ENCODE peak calls at places on chromosomes 6 and 20, in seven cellular contexts. C, Z, Y, E, I, A and X are unnamed samples.

GRCh38 chr6:75206338-75207210 is 721 bp upstream of the COL12A1 start:
- DNase-seq in C (peak; percentile 43), E (peak; percentile 64), Z (peak; percentile 67), Y (no peak), I (no peak), A (peak; percentile 55), X (no peak)

GRCh38 chr6:107832146-107833056 is 8.3 kb upstream of the SCML4 start:
- DNase-seq in Z (no peak), C (no peak), A (no peak), E (no peak), I (no peak), Y (no peak), X (no peak)

GRCh38 chr6:160792711-160793110 is 90.7 kb downstream of the PLG start:
- DNase-seq in E (no peak), Y (peak; percentile 28), A (no peak), Z (no peak), C (no peak), I (no peak), X (peak; percentile 27)

GRCh38 chr20:33947709-33948295 is 45.9 kb upstream of the RALY start:
- DNase-seq in E (no peak), Z (peak; percentile 71), Y (peak; percentile 51), A (peak; percentile 42), C (peak; percentile 49), I (peak; percentile 65), X (peak; percentile 62)

GRCh38 chr20:54879393-54879792 is 404.0 kb downstream of the DOK5 start:
- DNase-seq in C (no peak), E (no peak), Z (no peak), Y (no peak), I (no peak), A (no peak), X (no peak)

GRCh38 chr6:108497883-108498282 is 62.8 kb upstream of the FOXO3 start:
- DNase-seq in Y (peak; percentile 52), Z (peak; percentile 59), E (no peak), I (peak; percentile 57), C (peak; percentile 72), A (peak; percentile 80), X (peak; percentile 53)

GRCh38 chr20:45917790-45918141 is 5.8 kb upstream of the PLTP start:
- DNase-seq in I (no peak), A (peak; percentile 60), E (no peak), C (peak; percentile 78), Z (peak; percentile 95), Y (no peak), X (no peak)

GRCh38 chr6:106477790-106478189 is 117.3 kb downstream of the CRYBG1 start:
- DNase-seq in Z (no peak), C (no peak), E (no peak), Y (no peak), I (no peak), A (no peak), X (peak; percentile 66)

GRCh38 chr6:17096076-17096475 is 5.8 kb upstream of the STMND1 start:
- DNase-seq in I (no peak), A (peak; percentile 27), Y (no peak), C (no peak), Z (no peak), E (no peak), X (no peak)

GRCh38 chr6:157438611-157439109 is 57.7 kb downstream of the ZDHHC14 start:
- DNase-seq in Y (no peak), I (no peak), A (peak; percentile 30), Z (no peak), E (no peak), C (peak; percentile 68), X (no peak)

GRCh38 chr6:15079288-15079817 is 166.5 kb upstream of the JARID2 start:
- DNase-seq in C (no peak), Y (no peak), I (no peak), A (no peak), E (no peak), Z (no peak), X (no peak)

GRCh38 chr6:111861321-111861938 is 11.8 kb downstream of the FYN start:
- DNase-seq in C (no peak), I (no peak), A (no peak), E (no peak), Y (no peak), Z (no peak), X (no peak)

GRCh38 chr6:160088069-160088773 is 33.4 kb upstream of the SLC22A1 start:
- DNase-seq in Y (peak; percentile 72), E (no peak), Z (peak; percentile 95), I (no peak), A (peak; percentile 85), C (peak; percentile 88), X (peak; percentile 76)

GRCh38 chr6:125904871-125905270 is 51.7 kb upstream of the HINT3 start:
- DNase-seq in A (peak; percentile 40), I (no peak), Z (peak; percentile 96), E (no peak), C (no peak), Y (peak; percentile 97), X (peak; percentile 96)

GRCh38 chr20:35260426-35260825 is 17.5 kb downstream of the MMP24OS start:
- DNase-seq in Y (no peak), A (no peak), E (no peak), C (no peak), I (no peak), Z (no peak), X (no peak)

GRCh38 chr20:4303136-4303535 is 287.8 kb upstream of the RNF24 start:
- DNase-seq in A (no peak), C (no peak), E (no peak), Z (no peak), I (no peak), Y (no peak), X (no peak)

GRCh38 chr6:13004610-13005009 is 288.0 kb downstream of the PHACTR1 start:
- DNase-seq in E (no peak), Z (no peak), I (no peak), C (peak; percentile 32), Y (no peak), A (no peak), X (no peak)

GRCh38 chr6:3026811-3027626 is 27.3 kb downstream of the NQO2 start:
- DNase-seq in A (no peak), E (no peak), Y (no peak), Z (peak; percentile 3), C (no peak), I (peak; percentile 88), X (no peak)

DNA sequence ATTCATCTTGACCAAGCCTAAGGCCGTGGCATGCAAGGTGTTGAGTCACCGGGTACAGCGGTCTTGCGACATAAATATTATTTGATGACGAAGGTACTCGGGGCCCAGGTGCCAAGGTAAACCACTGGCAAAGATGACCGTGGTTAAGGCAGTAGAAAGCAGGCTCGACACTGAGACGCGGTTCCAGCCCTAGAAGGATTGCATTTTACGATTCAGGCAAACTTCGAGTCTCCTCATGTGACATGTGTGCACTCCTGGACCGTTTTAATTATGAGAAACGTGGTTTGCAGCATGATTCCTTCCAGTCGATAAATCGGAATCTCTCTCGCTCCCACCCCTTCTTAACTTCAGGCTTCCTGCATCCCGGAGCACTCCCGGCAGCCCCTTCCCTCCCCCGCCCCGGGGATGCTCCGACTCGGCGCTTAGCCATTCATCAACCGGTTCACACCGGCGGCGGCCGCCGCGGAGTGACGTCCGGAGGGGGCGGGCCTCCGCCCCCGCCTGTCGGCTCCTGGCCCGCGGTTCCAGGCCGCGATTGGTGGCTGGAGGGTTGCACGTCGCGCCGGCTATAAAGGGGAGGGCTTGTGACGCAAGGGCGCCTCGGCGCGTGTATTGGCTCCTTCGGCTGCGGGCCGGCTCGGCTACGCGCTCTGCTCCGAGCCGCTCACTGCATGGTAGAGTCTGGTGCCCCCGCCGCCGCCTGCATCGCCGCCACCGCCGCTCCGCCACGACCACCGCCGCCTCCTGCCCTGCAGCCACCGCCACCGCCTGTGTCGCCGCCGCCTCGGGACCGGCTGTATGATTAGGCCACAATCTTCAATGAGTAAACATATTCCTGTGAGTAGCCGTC is at the start of the genes LOC128125822 and PTP4A1:
- DNase-seq in C (peak; percentile 99), E (peak; percentile 100), Y (peak; percentile 94), I (peak; percentile 97), A (peak; percentile 99), Z (peak; percentile 96), X (peak; percentile 98)
- TF ChIP-seq CTCF in C (no peak), E (no peak), Y (no peak), I (no peak), A (no peak), Z (no peak), X (no peak)

GRCh38 chr20:290081-290831 is at the start of gene C20orf96:
- DNase-seq in I (peak; percentile 96), Z (peak; percentile 96), E (peak; percentile 97), Y (peak; percentile 81), A (peak; percentile 97), C (peak; percentile 96), X (peak; percentile 93)
- TF ChIP-seq CTCF in I (no peak), Z (peak; percentile 47), E (peak; percentile 48), Y (peak; percentile 73), A (peak; percentile 73), C (peak; percentile 57), X (peak; percentile 40)

GRCh38 chr6:27374824-27375612 is 13.5 kb upstream of the ZNF391 start:
- DNase-seq in E (peak; percentile 93), I (peak; percentile 85), C (peak; percentile 62), A (peak; percentile 67), Y (peak; percentile 88), Z (peak; percentile 56), X (peak; percentile 92)

GRCh38 chr6:27370391-27370790 is 18.2 kb upstream of the ZNF391 start:
- DNase-seq in E (no peak), Z (no peak), C (no peak), I (no peak), A (no peak), Y (no peak), X (no peak)

DNA sequence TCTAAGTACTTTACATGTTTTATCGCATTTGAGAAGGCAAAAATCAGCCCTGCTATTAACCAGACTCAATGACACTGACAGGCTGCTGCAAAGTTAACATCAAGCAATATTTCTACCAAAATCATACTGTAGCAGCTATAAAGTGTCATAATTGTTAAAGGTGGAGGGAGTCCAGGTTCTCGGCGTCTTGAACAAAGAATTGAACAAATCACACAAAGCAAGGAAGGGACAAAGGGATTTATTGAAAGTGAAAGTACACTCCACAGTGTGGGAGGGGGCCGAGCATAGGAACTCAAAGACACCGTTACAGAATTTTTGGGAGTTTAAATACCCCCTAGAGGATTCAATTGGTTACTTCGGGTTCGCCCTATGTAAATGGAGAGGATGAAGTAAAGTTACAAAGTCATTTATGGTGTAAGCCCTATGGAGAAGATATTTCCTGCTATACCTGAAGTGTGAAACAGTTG is 12.9 kb upstream of the ZNF391 start:
- DNase-seq in Z (peak; percentile 6), I (peak; percentile 10), A (peak; percentile 14), E (no peak), C (peak; percentile 9), Y (no peak), X (peak; percentile 47)
- TF ChIP-seq CTCF in Z (no peak), I (no peak), A (no peak), E (no peak), C (no peak), Y (no peak), X (no peak)

GRCh38 chr6:142357879-142358278 is 56.1 kb downstream of the ADGRG6 start:
- DNase-seq in E (no peak), A (no peak), I (no peak), Y (no peak), C (no peak), Z (peak; percentile 15), X (no peak)

GRCh38 chr6:142361765-142362540 is 60.1 kb downstream of the ADGRG6 start:
- DNase-seq in A (peak; percentile 83), E (no peak), Z (peak; percentile 78), Y (peak; percentile 90), C (peak; percentile 91), I (no peak), X (peak; percentile 69)

GRCh38 chr6:142359271-142359960 is 57.6 kb downstream of the ADGRG6 start:
- DNase-seq in C (no peak), A (no peak), E (no peak), Z (no peak), I (no peak), Y (no peak), X (no peak)

GRCh38 chr6:142356271-142356938 is 54.6 kb downstream of the ADGRG6 start:
- DNase-seq in A (peak; percentile 40), Y (no peak), I (no peak), C (peak; percentile 69), E (no peak), Z (peak; percentile 84), X (peak; percentile 87)

GRCh38 chr6:142361345-142361744 is 59.5 kb downstream of the ADGRG6 start:
- DNase-seq in C (no peak), Z (no peak), Y (no peak), A (no peak), I (no peak), E (no peak), X (no peak)
- TF ChIP-seq CTCF in C (no peak), Z (no peak), Y (no peak), A (no peak), I (no peak), E (no peak), X (no peak)